ENCODE peak calls at places on chromosomes 13 and 19, in ten cellular contexts. One of them, this sample, is unnamed.

GRCh38 chr19:55189424-55189823 is 9.3 kb upstream of the SYT5 start:
- DNase-seq in RPMI7951: peak
- DNase-seq in stimulated activated CD4-positive, alpha-beta T cell treated with anti-CD3 and anti-CD28 coated beads, Interleukin-12 subunit alpha, Interleukin-12 subunit beta, amount 100 ng/mL, for 48 hours: no peak
- DNase-seq in GF-D8: peak
- DNase-seq in esophagus squamous epithelium: no peak
- DNase-seq in activated CD4-positive, alpha-beta T cell treated with anti-CD3 and anti-CD28 coated beads, Interleukin-2, amount 50 U/mL, for 1 hour: no peak
- DNase-seq in naive B cell: no peak
- DNase-seq in LHCN-M2: peak
- DNase-seq in GM13976: no peak
- DNase-seq in NCI-H1694: no peak
- DNase-seq in this sample: no peak

GRCh38 chr13:25422153-25422552 is 50.4 kb downstream of the ATP8A2 start:
- DNase-seq in RPMI7951: no peak
- DNase-seq in stimulated activated CD4-positive, alpha-beta T cell treated with anti-CD3 and anti-CD28 coated beads, Interleukin-12 subunit alpha, Interleukin-12 subunit beta, amount 100 ng/mL, for 48 hours: no peak
- DNase-seq in GF-D8: no peak
- DNase-seq in esophagus squamous epithelium: no peak
- DNase-seq in activated CD4-positive, alpha-beta T cell treated with anti-CD3 and anti-CD28 coated beads, Interleukin-2, amount 50 U/mL, for 1 hour: no peak
- DNase-seq in naive B cell: no peak
- DNase-seq in LHCN-M2: no peak
- DNase-seq in GM13976: no peak
- DNase-seq in NCI-H1694: no peak
- DNase-seq in this sample: no peak

GRCh38 chr19:3981736-3982681 is 3.3 kb downstream of the EEF2 start:
- DNase-seq in RPMI7951: no peak
- DNase-seq in stimulated activated CD4-positive, alpha-beta T cell treated with anti-CD3 and anti-CD28 coated beads, Interleukin-12 subunit alpha, Interleukin-12 subunit beta, amount 100 ng/mL, for 48 hours: no peak
- DNase-seq in GF-D8: no peak
- DNase-seq in esophagus squamous epithelium: no peak
- DNase-seq in activated CD4-positive, alpha-beta T cell treated with anti-CD3 and anti-CD28 coated beads, Interleukin-2, amount 50 U/mL, for 1 hour: no peak
- DNase-seq in naive B cell: no peak
- DNase-seq in LHCN-M2: no peak
- DNase-seq in GM13976: no peak
- DNase-seq in NCI-H1694: no peak
- DNase-seq in this sample: no peak

GRCh38 chr19:34712606-34713261 is 21.3 kb upstream of the ZNF181 start:
- DNase-seq in RPMI7951: peak
- DNase-seq in stimulated activated CD4-positive, alpha-beta T cell treated with anti-CD3 and anti-CD28 coated beads, Interleukin-12 subunit alpha, Interleukin-12 subunit beta, amount 100 ng/mL, for 48 hours: peak
- DNase-seq in GF-D8: peak
- DNase-seq in esophagus squamous epithelium: no peak
- DNase-seq in activated CD4-positive, alpha-beta T cell treated with anti-CD3 and anti-CD28 coated beads, Interleukin-2, amount 50 U/mL, for 1 hour: peak
- DNase-seq in naive B cell: peak
- DNase-seq in LHCN-M2: peak
- DNase-seq in GM13976: peak
- DNase-seq in NCI-H1694: peak
- DNase-seq in this sample: no peak

GRCh38 chr19:2885736-2886135 is 15.0 kb upstream of the ZNF57 start:
- DNase-seq in RPMI7951: no peak
- DNase-seq in stimulated activated CD4-positive, alpha-beta T cell treated with anti-CD3 and anti-CD28 coated beads, Interleukin-12 subunit alpha, Interleukin-12 subunit beta, amount 100 ng/mL, for 48 hours: no peak
- DNase-seq in GF-D8: no peak
- DNase-seq in esophagus squamous epithelium: no peak
- DNase-seq in activated CD4-positive, alpha-beta T cell treated with anti-CD3 and anti-CD28 coated beads, Interleukin-2, amount 50 U/mL, for 1 hour: no peak
- DNase-seq in naive B cell: no peak
- DNase-seq in LHCN-M2: no peak
- DNase-seq in GM13976: no peak
- DNase-seq in NCI-H1694: no peak
- DNase-seq in this sample: no peak

GRCh38 chr13:79398915-79399314 is 7.1 kb downstream of the RBM26 start:
- DNase-seq in RPMI7951: peak
- DNase-seq in stimulated activated CD4-positive, alpha-beta T cell treated with anti-CD3 and anti-CD28 coated beads, Interleukin-12 subunit alpha, Interleukin-12 subunit beta, amount 100 ng/mL, for 48 hours: no peak
- DNase-seq in GF-D8: no peak
- DNase-seq in esophagus squamous epithelium: no peak
- DNase-seq in activated CD4-positive, alpha-beta T cell treated with anti-CD3 and anti-CD28 coated beads, Interleukin-2, amount 50 U/mL, for 1 hour: no peak
- DNase-seq in naive B cell: no peak
- DNase-seq in LHCN-M2: peak
- DNase-seq in GM13976: no peak
- DNase-seq in NCI-H1694: no peak
- DNase-seq in this sample: no peak

GRCh38 chr19:40629346-40629745 is 28.2 kb downstream of the LTBP4 start:
- DNase-seq in RPMI7951: no peak
- DNase-seq in stimulated activated CD4-positive, alpha-beta T cell treated with anti-CD3 and anti-CD28 coated beads, Interleukin-12 subunit alpha, Interleukin-12 subunit beta, amount 100 ng/mL, for 48 hours: no peak
- DNase-seq in GF-D8: no peak
- DNase-seq in esophagus squamous epithelium: no peak
- DNase-seq in activated CD4-positive, alpha-beta T cell treated with anti-CD3 and anti-CD28 coated beads, Interleukin-2, amount 50 U/mL, for 1 hour: no peak
- DNase-seq in naive B cell: no peak
- DNase-seq in LHCN-M2: no peak
- DNase-seq in GM13976: no peak
- DNase-seq in NCI-H1694: no peak
- DNase-seq in this sample: no peak

GRCh38 chr13:101492251-101492910 is 39.9 kb downstream of the ITGBL1 start:
- DNase-seq in RPMI7951: no peak
- DNase-seq in stimulated activated CD4-positive, alpha-beta T cell treated with anti-CD3 and anti-CD28 coated beads, Interleukin-12 subunit alpha, Interleukin-12 subunit beta, amount 100 ng/mL, for 48 hours: no peak
- DNase-seq in GF-D8: no peak
- DNase-seq in esophagus squamous epithelium: no peak
- DNase-seq in activated CD4-positive, alpha-beta T cell treated with anti-CD3 and anti-CD28 coated beads, Interleukin-2, amount 50 U/mL, for 1 hour: no peak
- DNase-seq in naive B cell: no peak
- DNase-seq in LHCN-M2: peak
- DNase-seq in GM13976: no peak
- DNase-seq in NCI-H1694: no peak
- DNase-seq in this sample: no peak

GRCh38 chr13:42377640-42378382 is 105.9 kb downstream of the AKAP11 start:
- DNase-seq in RPMI7951: peak
- DNase-seq in stimulated activated CD4-positive, alpha-beta T cell treated with anti-CD3 and anti-CD28 coated beads, Interleukin-12 subunit alpha, Interleukin-12 subunit beta, amount 100 ng/mL, for 48 hours: no peak
- DNase-seq in GF-D8: no peak
- DNase-seq in esophagus squamous epithelium: no peak
- DNase-seq in activated CD4-positive, alpha-beta T cell treated with anti-CD3 and anti-CD28 coated beads, Interleukin-2, amount 50 U/mL, for 1 hour: no peak
- DNase-seq in naive B cell: peak
- DNase-seq in LHCN-M2: peak
- DNase-seq in GM13976: peak
- DNase-seq in NCI-H1694: no peak
- DNase-seq in this sample: no peak

GRCh38 chr13:81714513-81714912 is 1373.6 kb upstream of the SPRY2 start:
- DNase-seq in RPMI7951: no peak
- DNase-seq in stimulated activated CD4-positive, alpha-beta T cell treated with anti-CD3 and anti-CD28 coated beads, Interleukin-12 subunit alpha, Interleukin-12 subunit beta, amount 100 ng/mL, for 48 hours: no peak
- DNase-seq in GF-D8: no peak
- DNase-seq in esophagus squamous epithelium: no peak
- DNase-seq in activated CD4-positive, alpha-beta T cell treated with anti-CD3 and anti-CD28 coated beads, Interleukin-2, amount 50 U/mL, for 1 hour: no peak
- DNase-seq in naive B cell: no peak
- DNase-seq in LHCN-M2: no peak
- DNase-seq in GM13976: no peak
- DNase-seq in NCI-H1694: no peak
- DNase-seq in this sample: no peak

GRCh38 chr13:74794582-74794981 is 660.4 kb upstream of the KLF12 start:
- DNase-seq in RPMI7951: no peak
- DNase-seq in stimulated activated CD4-positive, alpha-beta T cell treated with anti-CD3 and anti-CD28 coated beads, Interleukin-12 subunit alpha, Interleukin-12 subunit beta, amount 100 ng/mL, for 48 hours: no peak
- DNase-seq in GF-D8: no peak
- DNase-seq in esophagus squamous epithelium: no peak
- DNase-seq in activated CD4-positive, alpha-beta T cell treated with anti-CD3 and anti-CD28 coated beads, Interleukin-2, amount 50 U/mL, for 1 hour: no peak
- DNase-seq in naive B cell: no peak
- DNase-seq in LHCN-M2: peak
- DNase-seq in GM13976: no peak
- DNase-seq in NCI-H1694: no peak
- DNase-seq in this sample: no peak

GRCh38 chr13:103839460-103839859 is 773.2 kb upstream of the SLC10A2 start:
- DNase-seq in RPMI7951: no peak
- DNase-seq in stimulated activated CD4-positive, alpha-beta T cell treated with anti-CD3 and anti-CD28 coated beads, Interleukin-12 subunit alpha, Interleukin-12 subunit beta, amount 100 ng/mL, for 48 hours: no peak
- DNase-seq in GF-D8: no peak
- DNase-seq in esophagus squamous epithelium: no peak
- DNase-seq in activated CD4-positive, alpha-beta T cell treated with anti-CD3 and anti-CD28 coated beads, Interleukin-2, amount 50 U/mL, for 1 hour: no peak
- DNase-seq in naive B cell: no peak
- DNase-seq in LHCN-M2: no peak
- DNase-seq in GM13976: no peak
- DNase-seq in NCI-H1694: peak
- DNase-seq in this sample: no peak

GRCh38 chr19:17075860-17076538 is 422 bp downstream of the MYO9B start:
- DNase-seq in RPMI7951: peak
- DNase-seq in stimulated activated CD4-positive, alpha-beta T cell treated with anti-CD3 and anti-CD28 coated beads, Interleukin-12 subunit alpha, Interleukin-12 subunit beta, amount 100 ng/mL, for 48 hours: peak
- DNase-seq in GF-D8: peak
- DNase-seq in esophagus squamous epithelium: no peak
- DNase-seq in activated CD4-positive, alpha-beta T cell treated with anti-CD3 and anti-CD28 coated beads, Interleukin-2, amount 50 U/mL, for 1 hour: peak
- DNase-seq in naive B cell: peak
- DNase-seq in LHCN-M2: peak
- DNase-seq in GM13976: no peak
- DNase-seq in NCI-H1694: no peak
- DNase-seq in this sample: peak

GRCh38 chr13:35836476-35836875 is 294.7 kb downstream of the DCLK1 start:
- DNase-seq in RPMI7951: no peak
- DNase-seq in stimulated activated CD4-positive, alpha-beta T cell treated with anti-CD3 and anti-CD28 coated beads, Interleukin-12 subunit alpha, Interleukin-12 subunit beta, amount 100 ng/mL, for 48 hours: no peak
- DNase-seq in GF-D8: no peak
- DNase-seq in esophagus squamous epithelium: no peak
- DNase-seq in activated CD4-positive, alpha-beta T cell treated with anti-CD3 and anti-CD28 coated beads, Interleukin-2, amount 50 U/mL, for 1 hour: no peak
- DNase-seq in naive B cell: no peak
- DNase-seq in LHCN-M2: no peak
- DNase-seq in GM13976: no peak
- DNase-seq in NCI-H1694: no peak
- DNase-seq in this sample: no peak

GRCh38 chr19:29535984-29536508 is 10.3 kb downstream of the VSTM2B start:
- DNase-seq in RPMI7951: no peak
- DNase-seq in stimulated activated CD4-positive, alpha-beta T cell treated with anti-CD3 and anti-CD28 coated beads, Interleukin-12 subunit alpha, Interleukin-12 subunit beta, amount 100 ng/mL, for 48 hours: no peak
- DNase-seq in GF-D8: no peak
- DNase-seq in esophagus squamous epithelium: no peak
- DNase-seq in activated CD4-positive, alpha-beta T cell treated with anti-CD3 and anti-CD28 coated beads, Interleukin-2, amount 50 U/mL, for 1 hour: no peak
- DNase-seq in naive B cell: no peak
- DNase-seq in LHCN-M2: no peak
- DNase-seq in GM13976: no peak
- DNase-seq in NCI-H1694: no peak
- DNase-seq in this sample: no peak

GRCh38 chr19:32168111-32168510 is 177.3 kb upstream of the ZNF507 start:
- DNase-seq in RPMI7951: no peak
- DNase-seq in stimulated activated CD4-positive, alpha-beta T cell treated with anti-CD3 and anti-CD28 coated beads, Interleukin-12 subunit alpha, Interleukin-12 subunit beta, amount 100 ng/mL, for 48 hours: no peak
- DNase-seq in GF-D8: no peak
- DNase-seq in esophagus squamous epithelium: no peak
- DNase-seq in activated CD4-positive, alpha-beta T cell treated with anti-CD3 and anti-CD28 coated beads, Interleukin-2, amount 50 U/mL, for 1 hour: no peak
- DNase-seq in naive B cell: no peak
- DNase-seq in LHCN-M2: no peak
- DNase-seq in GM13976: no peak
- DNase-seq in NCI-H1694: no peak
- DNase-seq in this sample: no peak

GRCh38 chr13:54185101-54185500 is 1156.5 kb downstream of the OLFM4 start:
- DNase-seq in RPMI7951: no peak
- DNase-seq in stimulated activated CD4-positive, alpha-beta T cell treated with anti-CD3 and anti-CD28 coated beads, Interleukin-12 subunit alpha, Interleukin-12 subunit beta, amount 100 ng/mL, for 48 hours: no peak
- DNase-seq in GF-D8: no peak
- DNase-seq in esophagus squamous epithelium: no peak
- DNase-seq in activated CD4-positive, alpha-beta T cell treated with anti-CD3 and anti-CD28 coated beads, Interleukin-2, amount 50 U/mL, for 1 hour: no peak
- DNase-seq in naive B cell: no peak
- DNase-seq in LHCN-M2: no peak
- DNase-seq in GM13976: no peak
- DNase-seq in NCI-H1694: no peak
- DNase-seq in this sample: no peak

GRCh38 chr19:2488405-2488941 is 12.5 kb downstream of the GADD45B start:
- DNase-seq in RPMI7951: no peak
- DNase-seq in stimulated activated CD4-positive, alpha-beta T cell treated with anti-CD3 and anti-CD28 coated beads, Interleukin-12 subunit alpha, Interleukin-12 subunit beta, amount 100 ng/mL, for 48 hours: no peak
- DNase-seq in GF-D8: no peak
- DNase-seq in esophagus squamous epithelium: no peak
- DNase-seq in activated CD4-positive, alpha-beta T cell treated with anti-CD3 and anti-CD28 coated beads, Interleukin-2, amount 50 U/mL, for 1 hour: no peak
- DNase-seq in naive B cell: no peak
- DNase-seq in LHCN-M2: no peak
- DNase-seq in GM13976: peak
- DNase-seq in NCI-H1694: no peak
- DNase-seq in this sample: no peak

GRCh38 chr19:45526143-45526542 is 18.9 kb downstream of the VASP start:
- DNase-seq in RPMI7951: peak
- DNase-seq in stimulated activated CD4-positive, alpha-beta T cell treated with anti-CD3 and anti-CD28 coated beads, Interleukin-12 subunit alpha, Interleukin-12 subunit beta, amount 100 ng/mL, for 48 hours: no peak
- DNase-seq in GF-D8: no peak
- DNase-seq in esophagus squamous epithelium: no peak
- DNase-seq in activated CD4-positive, alpha-beta T cell treated with anti-CD3 and anti-CD28 coated beads, Interleukin-2, amount 50 U/mL, for 1 hour: no peak
- DNase-seq in naive B cell: no peak
- DNase-seq in LHCN-M2: peak
- DNase-seq in GM13976: no peak
- DNase-seq in NCI-H1694: peak
- DNase-seq in this sample: no peak

GRCh38 chr19:36257512-36257876 is 42.6 kb downstream of the ZNF146 start:
- DNase-seq in RPMI7951: peak
- DNase-seq in stimulated activated CD4-positive, alpha-beta T cell treated with anti-CD3 and anti-CD28 coated beads, Interleukin-12 subunit alpha, Interleukin-12 subunit beta, amount 100 ng/mL, for 48 hours: no peak
- DNase-seq in GF-D8: no peak
- DNase-seq in esophagus squamous epithelium: no peak
- DNase-seq in activated CD4-positive, alpha-beta T cell treated with anti-CD3 and anti-CD28 coated beads, Interleukin-2, amount 50 U/mL, for 1 hour: no peak
- DNase-seq in naive B cell: no peak
- DNase-seq in LHCN-M2: no peak
- DNase-seq in GM13976: no peak
- DNase-seq in NCI-H1694: no peak
- DNase-seq in this sample: no peak

GRCh38 chr19:41324921-41325639 is 15.1 kb downstream of the CCDC97 start:
- DNase-seq in RPMI7951: peak
- DNase-seq in stimulated activated CD4-positive, alpha-beta T cell treated with anti-CD3 and anti-CD28 coated beads, Interleukin-12 subunit alpha, Interleukin-12 subunit beta, amount 100 ng/mL, for 48 hours: no peak
- DNase-seq in GF-D8: no peak
- DNase-seq in esophagus squamous epithelium: no peak
- DNase-seq in activated CD4-positive, alpha-beta T cell treated with anti-CD3 and anti-CD28 coated beads, Interleukin-2, amount 50 U/mL, for 1 hour: no peak
- DNase-seq in naive B cell: no peak
- DNase-seq in LHCN-M2: peak
- DNase-seq in GM13976: no peak
- DNase-seq in NCI-H1694: no peak
- DNase-seq in this sample: no peak

GRCh38 chr13:85313761-85314503 is 485.3 kb downstream of the SLITRK6 start:
- DNase-seq in RPMI7951: peak
- DNase-seq in stimulated activated CD4-positive, alpha-beta T cell treated with anti-CD3 and anti-CD28 coated beads, Interleukin-12 subunit alpha, Interleukin-12 subunit beta, amount 100 ng/mL, for 48 hours: no peak
- DNase-seq in GF-D8: no peak
- DNase-seq in esophagus squamous epithelium: no peak
- DNase-seq in activated CD4-positive, alpha-beta T cell treated with anti-CD3 and anti-CD28 coated beads, Interleukin-2, amount 50 U/mL, for 1 hour: no peak
- DNase-seq in naive B cell: no peak
- DNase-seq in LHCN-M2: peak
- DNase-seq in GM13976: no peak
- DNase-seq in NCI-H1694: no peak
- DNase-seq in this sample: no peak

GRCh38 chr19:6359517-6359916 is 1.8 kb upstream of the CLPP start:
- DNase-seq in RPMI7951: no peak
- DNase-seq in stimulated activated CD4-positive, alpha-beta T cell treated with anti-CD3 and anti-CD28 coated beads, Interleukin-12 subunit alpha, Interleukin-12 subunit beta, amount 100 ng/mL, for 48 hours: no peak
- DNase-seq in GF-D8: no peak
- DNase-seq in esophagus squamous epithelium: no peak
- DNase-seq in activated CD4-positive, alpha-beta T cell treated with anti-CD3 and anti-CD28 coated beads, Interleukin-2, amount 50 U/mL, for 1 hour: no peak
- DNase-seq in naive B cell: no peak
- DNase-seq in LHCN-M2: no peak
- DNase-seq in GM13976: no peak
- DNase-seq in NCI-H1694: no peak
- DNase-seq in this sample: no peak

GRCh38 chr13:62418872-62419271 is 1003.2 kb upstream of the PCDH20 start:
- DNase-seq in RPMI7951: no peak
- DNase-seq in stimulated activated CD4-positive, alpha-beta T cell treated with anti-CD3 and anti-CD28 coated beads, Interleukin-12 subunit alpha, Interleukin-12 subunit beta, amount 100 ng/mL, for 48 hours: no peak
- DNase-seq in GF-D8: no peak
- DNase-seq in esophagus squamous epithelium: no peak
- DNase-seq in activated CD4-positive, alpha-beta T cell treated with anti-CD3 and anti-CD28 coated beads, Interleukin-2, amount 50 U/mL, for 1 hour: no peak
- DNase-seq in naive B cell: no peak
- DNase-seq in LHCN-M2: no peak
- DNase-seq in GM13976: no peak
- DNase-seq in NCI-H1694: no peak
- DNase-seq in this sample: no peak

GRCh38 chr13:34733720-34734119 is 208.3 kb upstream of the NBEA start:
- DNase-seq in RPMI7951: no peak
- DNase-seq in stimulated activated CD4-positive, alpha-beta T cell treated with anti-CD3 and anti-CD28 coated beads, Interleukin-12 subunit alpha, Interleukin-12 subunit beta, amount 100 ng/mL, for 48 hours: no peak
- DNase-seq in GF-D8: no peak
- DNase-seq in esophagus squamous epithelium: no peak
- DNase-seq in activated CD4-positive, alpha-beta T cell treated with anti-CD3 and anti-CD28 coated beads, Interleukin-2, amount 50 U/mL, for 1 hour: no peak
- DNase-seq in naive B cell: no peak
- DNase-seq in LHCN-M2: peak
- DNase-seq in GM13976: no peak
- DNase-seq in NCI-H1694: no peak
- DNase-seq in this sample: no peak

GRCh38 chr13:109666656-109667448 is 119.5 kb downstream of the IRS2 start:
- DNase-seq in RPMI7951: no peak
- DNase-seq in stimulated activated CD4-positive, alpha-beta T cell treated with anti-CD3 and anti-CD28 coated beads, Interleukin-12 subunit alpha, Interleukin-12 subunit beta, amount 100 ng/mL, for 48 hours: no peak
- DNase-seq in GF-D8: no peak
- DNase-seq in esophagus squamous epithelium: no peak
- DNase-seq in activated CD4-positive, alpha-beta T cell treated with anti-CD3 and anti-CD28 coated beads, Interleukin-2, amount 50 U/mL, for 1 hour: no peak
- DNase-seq in naive B cell: no peak
- DNase-seq in LHCN-M2: peak
- DNase-seq in GM13976: no peak
- DNase-seq in NCI-H1694: no peak
- DNase-seq in this sample: no peak

GRCh38 chr19:38211206-38211605 is 12.8 kb downstream of the DPF1 start:
- DNase-seq in RPMI7951: no peak
- DNase-seq in stimulated activated CD4-positive, alpha-beta T cell treated with anti-CD3 and anti-CD28 coated beads, Interleukin-12 subunit alpha, Interleukin-12 subunit beta, amount 100 ng/mL, for 48 hours: no peak
- DNase-seq in GF-D8: no peak
- DNase-seq in esophagus squamous epithelium: no peak
- DNase-seq in activated CD4-positive, alpha-beta T cell treated with anti-CD3 and anti-CD28 coated beads, Interleukin-2, amount 50 U/mL, for 1 hour: no peak
- DNase-seq in naive B cell: no peak
- DNase-seq in LHCN-M2: no peak
- DNase-seq in GM13976: no peak
- DNase-seq in NCI-H1694: no peak
- DNase-seq in this sample: no peak

GRCh38 chr13:97440598-97440997 is 6.6 kb downstream of the RAP2A start:
- DNase-seq in RPMI7951: no peak
- DNase-seq in stimulated activated CD4-positive, alpha-beta T cell treated with anti-CD3 and anti-CD28 coated beads, Interleukin-12 subunit alpha, Interleukin-12 subunit beta, amount 100 ng/mL, for 48 hours: no peak
- DNase-seq in GF-D8: no peak
- DNase-seq in esophagus squamous epithelium: no peak
- DNase-seq in activated CD4-positive, alpha-beta T cell treated with anti-CD3 and anti-CD28 coated beads, Interleukin-2, amount 50 U/mL, for 1 hour: no peak
- DNase-seq in naive B cell: no peak
- DNase-seq in LHCN-M2: no peak
- DNase-seq in GM13976: no peak
- DNase-seq in NCI-H1694: no peak
- DNase-seq in this sample: no peak